ENCODE peak calls at places on chromosome 9, in seven cellular contexts. Y is AG08395, M is epithelial cell of prostate, W is bronchial epithelial cell, F is NCI-H1092 treated with DMSO at 0.1 percent for 48 hours, H is HAP-1, B is breast epithelium. X is an unnamed sample.

GRCh38 chr9:114460513-114461225 is 44.6 kb downstream of the WHRN start:
- DNase-seq in H (no peak), B (no peak), W (no peak), F (peak), M (no peak), Y (no peak), X (peak)

GRCh38 chr9:134607971-134608370 is 33.6 kb upstream of the COL5A1 start:
- DNase-seq in F (no peak), W (no peak), H (no peak), Y (no peak), M (no peak), B (no peak), X (no peak)

GRCh38 chr9:127741831-127742434 is 6.8 kb upstream of the TOR2A start:
- DNase-seq in M (no peak), W (peak), H (peak), F (no peak), B (no peak), Y (peak), X (peak)

GRCh38 chr9:130845254-130845653 is 10.2 kb downstream of the ABL1 start:
- DNase-seq in W (no peak), B (no peak), M (no peak), Y (no peak), H (no peak), F (no peak), X (no peak)

GRCh38 chr9:3746296-3747275 is 220.8 kb upstream of the RFX3 start:
- DNase-seq in M (peak), F (no peak), W (peak), B (no peak), H (no peak), Y (peak), X (no peak)

GRCh38 chr9:34267660-34268059 is 61.4 kb downstream of the KIF24 start:
- DNase-seq in H (no peak), B (no peak), M (no peak), F (peak), Y (no peak), W (no peak), X (no peak)

GRCh38 chr9:134728801-134729495 is 87.3 kb downstream of the COL5A1 start:
- DNase-seq in Y (no peak), M (no peak), H (no peak), B (no peak), F (no peak), W (no peak), X (no peak)

GRCh38 chr9:121782514-121783110 is 131.2 kb downstream of the DAB2IP start:
- DNase-seq in M (no peak), H (no peak), Y (no peak), B (no peak), F (no peak), W (no peak), X (no peak)

GRCh38 chr9:94076557-94076956 is 7.7 kb upstream of the PTPDC1 start:
- DNase-seq in B (no peak), F (peak), H (no peak), W (no peak), Y (no peak), M (no peak), X (no peak)

GRCh38 chr9:27785714-27786100 is 212.4 kb upstream of the C9orf72 start:
- DNase-seq in H (no peak), M (peak), B (no peak), Y (no peak), W (peak), F (no peak), X (no peak)

GRCh38 chr9:91714020-91714721 is 235.9 kb downstream of the ROR2 start:
- DNase-seq in H (peak), Y (peak), M (no peak), F (peak), B (no peak), W (peak), X (peak)

GRCh38 chr9:134725605-134725940 is 84.0 kb downstream of the COL5A1 start:
- DNase-seq in F (no peak), W (no peak), B (no peak), H (no peak), Y (no peak), M (no peak), X (no peak)

GRCh38 chr9:137218754-137219271 is 3.2 kb downstream of the RNF208 start:
- DNase-seq in W (peak), F (no peak), B (no peak), Y (no peak), H (no peak), M (no peak), X (no peak)

X was measured in H7.